ENCODE peak calls at places on chromosomes 11 and 22, in six cellular contexts. S is GM20000, P is A549, K is endothelial cell, T is B cell, R is Calu3. F is an unnamed sample.

GRCh38 chr11:44246726-44247125 is 63.2 kb downstream of the ALX4 start:
- DNase-seq in S (no peak), P (no peak), K (no peak), T (no peak), R (no peak), F (no peak)

GRCh38 chr11:68946416-68947090 is 34.2 kb downstream of the MRGPRD start:
- DNase-seq in S (no peak), P (peak), K (no peak), T (no peak), R (no peak), F (no peak)

GRCh38 chr11:45833761-45834160 is 13.5 kb upstream of the CRY2 start:
- DNase-seq in S (no peak), P (no peak), K (no peak), T (no peak), R (no peak), F (no peak)

GRCh38 chr11:55942785-55943392 is 6.7 kb upstream of the OR5I1 start:
- DNase-seq in S (peak), P (peak), K (peak), T (no peak), R (peak), F (no peak)

GRCh38 chr11:67463680-67464410 is 5.2 kb downstream of the TMEM134 start:
- DNase-seq in S (no peak), P (peak), K (no peak), T (peak), R (peak), F (no peak)

GRCh38 chr22:31230155-31230870 is 18.2 kb downstream of the LIMK2 start:
- DNase-seq in S (peak), P (no peak), K (no peak), T (no peak), R (no peak), F (no peak)

GRCh38 chr22:26474687-26475086 is 8.9 kb downstream of the HPS4 start:
- DNase-seq in S (no peak), P (no peak), K (no peak), T (no peak), R (no peak), F (no peak)

GRCh38 chr11:74182635-74183034 is 11.5 kb downstream of the PPME1 start:
- DNase-seq in S (no peak), P (no peak), K (no peak), T (no peak), R (no peak), F (no peak)

GRCh38 chr11:108758458-108758857 is 93.6 kb downstream of the DDX10 start:
- DNase-seq in S (no peak), P (no peak), K (no peak), T (no peak), R (no peak), F (no peak)

GRCh38 chr11:80412604-80413003 is 971.8 kb upstream of the TENM4 start:
- DNase-seq in S (no peak), P (no peak), K (no peak), T (no peak), R (no peak), F (no peak)

GRCh38 chr11:63610604-63611394 is 3.4 kb downstream of the PLAAT3 start:
- DNase-seq in S (no peak), P (no peak), K (no peak), T (no peak), R (peak), F (no peak)

GRCh38 chr11:368414-369335 is 624 bp upstream of the B4GALNT4 start:
- DNase-seq in S (no peak), P (peak), K (no peak), T (no peak), R (peak), F (no peak)

GRCh38 chr11:73578786-73579185 is 19.1 kb downstream of the FAM168A start:
- DNase-seq in S (no peak), P (no peak), K (no peak), T (no peak), R (no peak), F (no peak)

GRCh38 chr22:42132457-42132856 is 1.8 kb upstream of the CYP2D6 start:
- DNase-seq in S (no peak), P (no peak), K (no peak), T (no peak), R (no peak), F (no peak)

GRCh38 chr22:48629631-48630443 is 1197.8 kb downstream of the BRD1 start:
- DNase-seq in S (no peak), P (no peak), K (no peak), T (no peak), R (no peak), F (no peak)

GRCh38 chr11:99176430-99176829 is 155.7 kb downstream of the CNTN5 start:
- DNase-seq in S (no peak), P (no peak), K (no peak), T (no peak), R (no peak), F (no peak)

GRCh38 chr11:1162498-1163311 is 5.0 kb downstream of the MUC5AC start:
- DNase-seq in S (peak), P (no peak), K (no peak), T (peak), R (no peak), F (no peak)

GRCh38 chr22:44597616-44598015 is 99.6 kb upstream of the RTL6 start:
- DNase-seq in S (no peak), P (no peak), K (no peak), T (no peak), R (no peak), F (no peak)

GRCh38 chr22:44129614-44129976 is 51.1 kb upstream of the PARVG start:
- DNase-seq in S (no peak), P (no peak), K (no peak), T (no peak), R (no peak), F (no peak)

GRCh38 chr22:37300551-37301017 is 18.3 kb downstream of the CYTH4 start:
- DNase-seq in S (no peak), P (no peak), K (no peak), T (peak), R (no peak), F (no peak)

GRCh38 chr11:61779666-61780525 is 12.5 kb downstream of the TMEM258 start:
- DNase-seq in S (no peak), P (no peak), K (no peak), T (peak), R (no peak), F (no peak)

GRCh38 chr11:94664336-94664735 is 97.2 kb downstream of the PIWIL4 start:
- DNase-seq in S (no peak), P (peak), K (no peak), T (no peak), R (peak), F (no peak)

GRCh38 chr11:108223449-108224149 is 732 bp downstream of the ATM start:
- DNase-seq in S (no peak), P (no peak), K (no peak), T (no peak), R (no peak), F (no peak)

DNA sequence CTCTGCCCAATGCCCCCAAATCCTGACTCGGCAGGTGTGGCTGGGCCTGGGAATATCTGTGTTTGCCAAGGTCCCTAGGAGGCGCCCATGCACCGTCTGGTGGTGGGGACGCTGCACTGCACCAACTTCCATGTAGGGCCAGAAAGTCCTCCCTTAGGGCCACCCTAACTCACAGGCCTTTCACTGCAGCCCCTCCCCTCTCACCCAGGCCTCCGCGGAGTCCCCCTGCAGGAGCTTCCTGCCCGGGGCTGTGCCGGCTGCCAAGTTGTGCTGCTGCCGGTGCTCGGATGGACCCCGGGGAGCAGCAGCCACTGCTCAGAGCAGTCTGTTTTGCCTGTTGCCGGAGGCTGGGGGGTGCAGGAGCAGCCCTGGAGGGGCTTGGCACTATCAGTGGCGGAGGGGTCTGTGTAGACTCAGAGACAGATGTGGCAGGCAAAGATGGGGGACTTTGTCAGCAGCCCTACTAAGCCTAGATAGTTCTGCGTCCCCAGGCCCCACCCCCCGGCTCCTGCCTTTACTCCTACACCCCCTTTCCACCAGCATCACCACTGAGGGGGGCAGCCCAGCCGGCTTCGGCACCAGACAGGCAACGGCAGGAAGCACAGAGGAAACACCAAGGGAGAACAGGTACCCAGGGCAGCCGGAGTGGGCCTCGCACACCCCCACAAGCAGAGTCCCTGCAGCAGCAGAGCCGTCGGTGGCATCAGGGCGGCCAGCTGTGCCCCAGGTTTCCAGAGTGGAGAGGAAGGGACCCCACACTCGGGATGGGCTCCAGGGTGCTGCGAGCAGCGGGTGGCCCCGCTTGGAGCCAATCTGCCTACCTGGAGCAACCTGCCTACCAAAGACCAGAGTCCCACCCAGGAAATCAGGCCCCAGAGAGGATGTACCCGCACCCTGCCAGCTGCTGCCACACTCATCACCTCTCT is 124.3 kb downstream of the TRIM29 start:
- DNase-seq in S (peak), P (peak), K (peak), T (no peak), R (peak), F (no peak)
- TF ChIP-seq CTCF in S (peak), P (peak), K (peak), T (no peak), R (no peak), F (no peak)

GRCh38 chr11:132187814-132188213 is 817.4 kb downstream of the NTM start:
- DNase-seq in S (no peak), P (no peak), K (no peak), T (no peak), R (no peak), F (no peak)

GRCh38 chr11:132186699-132187098 is 816.3 kb downstream of the NTM start:
- DNase-seq in S (no peak), P (no peak), K (peak), T (no peak), R (no peak), F (no peak)

GRCh38 chr11:132186193-132186592 is 815.8 kb downstream of the NTM start:
- DNase-seq in S (no peak), P (no peak), K (no peak), T (no peak), R (no peak), F (no peak)

GRCh38 chr11:132184079-132184478 is 813.7 kb downstream of the NTM start:
- DNase-seq in S (no peak), P (no peak), K (no peak), T (no peak), R (no peak), F (no peak)

DNA sequence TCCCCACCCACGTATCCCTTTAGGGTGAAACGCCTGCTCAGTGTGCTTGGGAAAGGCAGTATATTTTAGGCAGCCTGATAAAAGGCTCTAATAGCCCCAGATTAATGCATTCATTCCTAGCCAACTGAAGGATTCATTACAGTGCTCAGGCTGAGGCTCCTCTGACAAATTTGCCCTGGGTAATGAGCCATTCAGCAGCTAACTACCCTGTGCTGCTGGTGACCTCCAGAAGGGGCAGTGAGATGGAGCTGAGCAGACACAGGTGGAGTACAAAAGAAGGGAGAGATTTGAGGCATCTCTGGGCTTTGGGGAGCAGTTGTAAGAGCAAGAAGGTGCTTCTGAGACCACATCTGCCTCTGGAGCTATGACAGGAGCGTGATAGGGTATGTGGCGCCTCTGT is 817.0 kb downstream of the NTM start:
- DNase-seq in S (no peak), P (no peak), K (no peak), T (no peak), R (no peak), F (no peak)
- TF ChIP-seq CTCF in S (no peak), P (no peak), K (no peak), T (no peak), R (no peak), F (no peak)

DNA sequence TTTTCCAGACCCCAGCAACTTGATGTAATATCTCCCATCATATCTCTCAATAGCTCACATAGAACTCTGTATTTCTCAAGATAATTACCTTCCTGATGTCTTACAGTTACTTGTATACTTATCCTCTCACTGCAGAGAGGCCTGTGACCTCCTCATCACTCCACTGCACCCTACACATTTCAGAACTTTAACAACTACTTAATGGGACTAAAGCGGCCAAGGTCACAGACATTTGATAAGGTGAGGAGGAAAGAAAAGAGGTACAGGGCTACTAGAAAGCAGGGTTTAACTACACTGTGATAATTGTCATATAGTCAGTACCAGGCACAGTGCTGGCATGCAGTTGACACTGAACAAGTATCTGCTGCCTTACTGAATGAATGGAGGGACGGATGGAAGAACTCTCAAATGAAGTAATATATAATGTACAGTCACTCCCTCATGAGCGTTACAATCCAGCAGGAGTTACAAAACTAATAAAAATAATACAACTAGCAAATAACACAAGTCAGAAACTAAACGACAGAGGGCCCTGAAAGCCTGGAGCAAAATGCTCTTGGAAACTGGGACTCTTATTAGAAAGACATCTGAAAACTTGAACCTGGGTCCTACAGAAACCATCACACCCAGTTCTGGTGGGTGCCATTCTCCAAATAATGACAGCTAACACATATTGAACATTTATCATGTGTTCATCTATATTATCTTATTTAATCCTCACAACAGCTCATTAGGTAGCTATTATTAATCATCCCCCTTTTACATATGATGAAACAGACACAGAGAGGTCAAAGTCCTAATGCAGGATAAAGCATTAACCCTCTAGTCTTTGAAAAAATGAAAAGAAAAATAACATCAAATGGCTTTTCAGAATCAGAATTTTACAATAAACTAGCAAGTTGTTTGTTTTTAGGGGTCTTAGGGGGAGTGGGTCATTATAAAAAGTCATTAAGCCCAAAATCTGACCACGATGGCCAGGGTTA is 14.3 kb downstream of the PI4KA start:
- DNase-seq in S (no peak), P (no peak), K (no peak), T (no peak), R (no peak), F (no peak)
- TF ChIP-seq CTCF in S (no peak), P (no peak), K (no peak), T (no peak), R (no peak), F (no peak)

DNA sequence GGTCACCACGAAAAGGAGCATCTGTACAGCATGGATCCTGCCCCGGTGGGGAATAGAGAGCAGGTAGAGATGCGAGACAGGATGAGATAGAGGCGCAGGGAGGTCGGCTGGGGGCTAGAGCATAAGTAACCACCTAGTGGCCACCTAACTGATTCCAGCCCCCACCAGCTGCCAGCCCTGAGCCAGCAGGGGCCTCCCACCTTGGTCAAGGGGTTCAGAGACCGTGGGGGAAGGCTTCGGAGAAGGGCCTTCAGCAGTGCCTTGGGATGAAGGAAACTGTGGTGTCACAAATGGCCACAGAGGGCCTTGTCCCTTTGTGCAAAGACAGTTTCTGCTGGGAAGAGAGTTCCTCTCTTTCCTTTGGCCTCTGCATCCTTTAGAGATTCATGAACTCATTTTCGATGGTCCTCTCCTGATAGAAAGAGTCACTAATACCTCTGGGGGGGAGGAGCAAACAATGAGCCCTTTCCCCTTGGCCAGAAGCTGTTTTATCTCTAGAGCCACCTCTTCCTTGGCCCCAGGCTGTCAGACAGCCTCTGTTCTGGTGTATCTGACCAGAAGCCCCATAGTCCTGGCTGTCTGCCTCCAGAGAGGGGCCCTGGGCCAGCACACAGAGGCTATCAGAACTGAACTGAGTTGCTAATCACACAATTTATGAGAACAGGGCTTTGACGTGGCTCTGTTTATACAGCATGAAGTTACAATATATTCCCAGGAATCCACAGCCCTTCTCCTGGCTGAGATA is 146.0 kb downstream of the PARVA start:
- DNase-seq in S (no peak), P (no peak), K (no peak), T (no peak), R (no peak), F (no peak)
- TF ChIP-seq CTCF in S (no peak), P (no peak), K (no peak), T (no peak), R (no peak), F (no peak)

GRCh38 chr22:20549232-20549841 is 41.9 kb downstream of the MED15 start:
- DNase-seq in S (no peak), P (no peak), K (no peak), T (no peak), R (no peak), F (no peak)

GRCh38 chr22:20550057-20550817 is 42.8 kb downstream of the MED15 start:
- DNase-seq in S (no peak), P (no peak), K (no peak), T (no peak), R (no peak), F (no peak)

GRCh38 chr22:20551805-20552449 is 44.5 kb downstream of the MED15 start:
- DNase-seq in S (no peak), P (no peak), K (no peak), T (no peak), R (no peak), F (no peak)

GRCh38 chr22:20552450-20552894 is 45.1 kb downstream of the MED15 start:
- DNase-seq in S (no peak), P (no peak), K (no peak), T (no peak), R (no peak), F (no peak)

DNA sequence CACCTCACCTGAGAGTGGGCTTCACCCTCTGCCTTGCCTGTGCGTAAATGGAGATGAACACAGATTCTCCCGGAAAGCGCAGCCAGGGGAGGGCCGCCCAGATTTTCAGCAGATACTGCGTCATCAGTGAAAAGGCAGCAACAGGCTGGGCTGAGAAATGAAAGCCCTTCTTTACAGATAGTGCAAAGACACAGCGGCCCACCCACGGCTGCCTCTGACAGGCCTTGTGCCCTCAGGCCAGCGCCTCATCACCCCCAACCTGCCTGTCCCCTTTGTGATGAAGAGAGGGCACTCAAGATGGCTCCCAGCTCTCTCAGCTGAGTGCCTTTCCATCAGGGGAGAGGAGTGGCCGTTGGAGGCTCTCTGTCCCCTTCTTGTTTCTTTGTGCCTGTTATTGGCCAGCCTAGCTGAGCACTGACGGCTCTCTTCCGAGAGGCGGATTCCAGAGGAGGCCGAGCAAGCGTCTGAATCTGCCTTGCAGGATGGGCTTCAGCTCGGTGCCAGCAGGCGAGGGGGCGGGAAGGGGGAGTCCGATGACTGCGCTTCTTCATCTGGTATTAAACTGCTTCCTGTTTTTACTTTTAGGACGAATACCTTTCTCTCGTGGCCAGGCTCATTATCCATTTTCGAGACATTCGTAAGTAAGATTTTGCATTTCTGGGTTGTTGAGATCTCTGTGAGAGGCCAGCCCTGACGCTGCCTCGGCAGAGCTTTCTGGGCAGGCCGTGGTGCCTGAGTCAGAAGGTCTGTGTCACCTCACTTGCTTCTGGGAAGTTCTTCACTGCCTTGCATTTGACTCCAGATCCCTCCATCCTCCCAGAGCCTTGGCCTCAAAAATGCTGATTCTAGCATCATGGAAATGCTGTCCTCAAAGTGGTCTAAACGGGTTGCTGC is 43.7 kb downstream of the MED15 start:
- DNase-seq in S (peak), P (no peak), K (no peak), T (no peak), R (no peak), F (no peak)
- TF ChIP-seq CTCF in S (no peak), P (no peak), K (no peak), T (no peak), R (no peak), F (no peak)

F was measured in omental fat pad.